ENCODE peak calls at places on chromosomes 4 and X, in four cellular contexts. One of them, this sample, is unnamed.

GRCh38 chrX:257681-258289 is 23.4 kb upstream of the PLCXD1 start:
- DNase-seq in GM12865: no peak
- DNase-seq in bronchial epithelial cell: no peak
- DNase-seq in heart left ventricle: no peak
- DNase-seq in this sample: peak; percentile 16

GRCh38 chr4:102868153-102868781 is 525 bp upstream of the CISD2 start:
- DNase-seq in GM12865: peak; percentile 34
- DNase-seq in bronchial epithelial cell: no peak
- DNase-seq in heart left ventricle: peak; percentile 26
- DNase-seq in this sample: peak; percentile 56

GRCh38 chr4:8177544-8177943 is 18.9 kb upstream of the ABLIM2 start:
- DNase-seq in GM12865: no peak
- DNase-seq in bronchial epithelial cell: no peak
- DNase-seq in heart left ventricle: no peak
- DNase-seq in this sample: no peak

GRCh38 chrX:152641996-152642395 is 4.3 kb downstream of the GABRQ start:
- DNase-seq in GM12865: peak; percentile 56
- DNase-seq in bronchial epithelial cell: peak; percentile 3
- DNase-seq in heart left ventricle: no peak
- DNase-seq in this sample: no peak

GRCh38 chrX:80266979-80267378 is 153.3 kb upstream of the TENT5D start:
- DNase-seq in GM12865: no peak
- DNase-seq in bronchial epithelial cell: no peak
- DNase-seq in heart left ventricle: no peak
- DNase-seq in this sample: no peak

GRCh38 chr4:146113171-146113570 is 62.3 kb upstream of the LSM6 start:
- DNase-seq in GM12865: no peak
- DNase-seq in bronchial epithelial cell: no peak
- DNase-seq in heart left ventricle: no peak
- DNase-seq in this sample: no peak

GRCh38 chr4:8410066-8410600 is 30.4 kb downstream of the ACOX3 start:
- DNase-seq in GM12865: no peak
- DNase-seq in bronchial epithelial cell: no peak
- DNase-seq in heart left ventricle: no peak
- DNase-seq in this sample: no peak

GRCh38 chr4:29900336-29900735 is 819.8 kb upstream of the PCDH7 start:
- DNase-seq in GM12865: no peak
- DNase-seq in bronchial epithelial cell: peak; percentile 50
- DNase-seq in heart left ventricle: no peak
- DNase-seq in this sample: no peak

GRCh38 chr4:42048394-42048793 is 58.1 kb downstream of the SLC30A9 start:
- DNase-seq in GM12865: no peak
- DNase-seq in bronchial epithelial cell: peak; percentile 76
- DNase-seq in heart left ventricle: no peak
- DNase-seq in this sample: no peak

DNA sequence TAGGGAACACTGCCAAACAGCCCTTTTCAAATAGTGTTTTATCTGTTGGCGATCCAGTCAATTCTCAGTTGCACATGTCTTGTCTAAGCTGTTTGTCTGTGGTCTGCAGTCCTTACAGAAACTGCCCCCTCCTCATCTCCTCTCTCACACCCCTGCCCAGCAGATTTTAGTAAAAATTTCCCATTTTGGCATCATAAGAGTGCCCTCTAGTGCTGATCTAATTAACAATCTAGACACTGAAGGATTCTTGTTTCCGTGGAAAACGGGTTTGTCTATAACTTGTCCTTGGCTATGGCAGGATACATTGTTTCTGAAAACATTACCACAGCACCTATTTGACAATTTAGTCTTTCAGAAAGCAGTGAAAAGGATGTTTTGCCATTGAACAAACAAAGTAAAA is 227.2 kb upstream of the MBNL3 start:
- DNase-seq in GM12865: no peak
- DNase-seq in bronchial epithelial cell: no peak
- DNase-seq in heart left ventricle: no peak
- DNase-seq in this sample: no peak
- TF ChIP-seq CTCF in GM12865: no peak
- TF ChIP-seq CTCF in bronchial epithelial cell: peak; percentile 19
- TF ChIP-seq CTCF in heart left ventricle: no peak
- TF ChIP-seq CTCF in this sample: no peak

GRCh38 chrX:140572724-140573123 is 67.9 kb upstream of the SOX3 start:
- DNase-seq in GM12865: peak; percentile 49
- DNase-seq in bronchial epithelial cell: peak; percentile 26
- DNase-seq in heart left ventricle: no peak
- DNase-seq in this sample: no peak
- TF ChIP-seq CTCF in GM12865: peak; percentile 63
- TF ChIP-seq CTCF in bronchial epithelial cell: peak; percentile 66
- TF ChIP-seq CTCF in heart left ventricle: peak; percentile 35
- TF ChIP-seq CTCF in this sample: no peak

DNA sequence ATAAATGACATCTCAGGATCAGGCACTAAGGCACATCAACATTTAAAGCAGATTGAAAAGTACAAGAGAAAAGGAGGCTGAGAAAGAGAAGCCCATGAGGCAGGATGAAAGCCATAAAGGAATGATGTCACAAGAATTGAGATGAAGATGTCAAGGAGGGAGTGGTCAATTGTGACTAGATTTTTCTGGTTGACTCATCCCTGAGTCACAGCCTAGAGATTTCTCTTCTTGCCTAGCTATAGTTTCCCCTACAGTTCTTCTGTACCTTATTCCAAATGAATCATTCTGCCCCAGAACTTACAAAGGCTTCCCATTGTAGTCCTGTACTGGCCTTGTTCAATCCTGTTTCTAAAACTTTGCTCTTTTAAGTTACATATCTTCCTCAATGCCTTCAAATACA is 3.4 kb upstream of the USP53 start:
- DNase-seq in GM12865: peak; percentile 20
- DNase-seq in bronchial epithelial cell: peak; percentile 99
- DNase-seq in heart left ventricle: no peak
- DNase-seq in this sample: no peak
- TF ChIP-seq CTCF in GM12865: no peak
- TF ChIP-seq CTCF in bronchial epithelial cell: no peak
- TF ChIP-seq CTCF in heart left ventricle: no peak
- TF ChIP-seq CTCF in this sample: no peak

GRCh38 chr4:6591781-6592180 is 16.8 kb downstream of the MAN2B2 start:
- DNase-seq in GM12865: no peak
- DNase-seq in bronchial epithelial cell: no peak
- DNase-seq in heart left ventricle: no peak
- DNase-seq in this sample: no peak
- TF ChIP-seq CTCF in GM12865: no peak
- TF ChIP-seq CTCF in bronchial epithelial cell: no peak
- TF ChIP-seq CTCF in heart left ventricle: no peak
- TF ChIP-seq CTCF in this sample: no peak

DNA sequence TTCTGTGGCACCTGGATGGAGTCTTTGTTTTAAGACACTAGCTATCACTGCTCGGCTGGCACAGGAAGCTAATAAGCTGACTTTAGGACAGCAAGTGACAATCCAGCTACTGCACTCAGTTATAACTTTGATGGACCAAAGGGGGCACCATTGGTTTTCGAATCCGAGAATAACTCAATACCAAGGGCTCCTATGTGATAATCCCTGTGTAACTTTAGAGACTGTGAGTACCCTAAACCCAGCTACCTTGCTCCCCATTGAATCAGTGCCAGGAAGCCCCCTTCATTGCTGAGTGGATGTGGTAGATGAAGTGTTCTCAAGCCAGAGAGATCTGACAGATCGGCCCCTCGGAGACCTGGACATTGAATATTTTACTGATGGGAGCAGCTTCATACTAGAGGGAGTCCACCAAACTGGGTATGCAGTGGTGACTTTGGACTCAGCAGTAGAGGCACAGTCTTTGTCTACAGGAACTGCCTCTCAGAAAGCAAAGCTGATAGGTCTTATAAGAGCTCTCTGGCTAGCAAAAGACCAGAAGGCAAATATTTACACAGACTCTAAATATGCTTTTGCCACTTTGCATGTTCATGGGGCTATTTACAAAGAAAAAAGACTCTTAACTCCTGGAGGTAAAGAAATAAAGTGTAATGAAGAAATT is 35.5 kb upstream of the UGT2B7 start:
- DNase-seq in GM12865: peak; percentile 37
- DNase-seq in bronchial epithelial cell: no peak
- DNase-seq in heart left ventricle: no peak
- DNase-seq in this sample: no peak
- TF ChIP-seq CTCF in GM12865: no peak
- TF ChIP-seq CTCF in bronchial epithelial cell: no peak
- TF ChIP-seq CTCF in heart left ventricle: no peak
- TF ChIP-seq CTCF in this sample: no peak

DNA sequence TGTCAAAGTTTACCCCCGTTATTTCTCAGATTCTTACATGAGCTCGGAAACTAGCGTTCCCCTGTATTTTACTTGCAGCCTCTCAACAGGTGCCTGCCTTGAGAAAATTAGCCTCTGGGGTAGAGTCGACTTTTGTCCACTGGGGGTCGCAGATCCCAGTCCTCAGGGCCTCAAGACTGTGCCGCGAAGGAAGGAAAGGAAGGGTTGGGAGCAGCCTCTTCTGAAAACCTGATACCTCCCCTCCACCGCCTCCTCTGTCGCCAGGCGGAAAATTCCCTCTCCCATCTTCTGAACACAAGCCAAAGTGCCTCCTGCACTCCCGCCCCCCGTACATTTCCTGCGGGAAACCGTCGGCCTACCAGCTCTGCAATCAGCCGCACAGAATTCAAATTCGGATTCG is 44.4 kb upstream of the TMSB15B start:
- DNase-seq in GM12865: peak; percentile 76
- DNase-seq in bronchial epithelial cell: peak; percentile 47
- DNase-seq in heart left ventricle: peak; percentile 34
- DNase-seq in this sample: peak; percentile 56
- TF ChIP-seq CTCF in GM12865: peak; percentile 58
- TF ChIP-seq CTCF in bronchial epithelial cell: peak; percentile 45
- TF ChIP-seq CTCF in heart left ventricle: no peak
- TF ChIP-seq CTCF in this sample: no peak